ENCODE peak calls at places on chromosomes 7 and 10, in six cellular contexts. P, T, B, E, L and A are unnamed samples.

GRCh38 chr7:38507379-38507778 is 123.8 kb downstream of the AMPH start:
- DNase-seq in P (no peak), T (no peak), B (no peak), E (no peak), L (peak), A (no peak)

GRCh38 chr10:72334832-72335393 is 19.8 kb downstream of the DNAJB12 start:
- DNase-seq in P (peak), T (peak), B (peak), E (peak), L (peak), A (peak)

GRCh38 chr10:42926831-42927230 is 144.2 kb downstream of the BMS1 start:
- DNase-seq in P (no peak), T (peak), B (no peak), E (no peak), L (no peak), A (no peak)

GRCh38 chr10:34024708-34025425 is 690.4 kb upstream of the NRP1 start:
- DNase-seq in P (peak), T (no peak), B (no peak), E (no peak), L (no peak), A (no peak)

GRCh38 chr7:121452400-121452799 is 56.3 kb upstream of the FAM3C start:
- DNase-seq in P (no peak), T (no peak), B (no peak), E (no peak), L (no peak), A (no peak)

GRCh38 chr7:100389437-100390088 is 16.3 kb downstream of the PILRA start:
- DNase-seq in P (no peak), T (no peak), B (no peak), E (no peak), L (no peak), A (no peak)

GRCh38 chr7:116571037-116571436 is 46.2 kb downstream of the CAV1 start:
- DNase-seq in P (no peak), T (no peak), B (no peak), E (no peak), L (peak), A (no peak)

GRCh38 chr10:28984431-28984830 is 304.4 kb upstream of the LYZL1 start:
- DNase-seq in P (peak), T (no peak), B (no peak), E (no peak), L (peak), A (peak)

GRCh38 chr10:17910144-17910789 is 41.5 kb upstream of the SLC39A12 start:
- DNase-seq in P (peak), T (peak), B (no peak), E (peak), L (peak), A (peak)

GRCh38 chr10:96417432-96417831 is 58.6 kb upstream of the OPALIN start:
- DNase-seq in P (no peak), T (no peak), B (no peak), E (no peak), L (no peak), A (no peak)

GRCh38 chr7:150586068-150586777 is 19.0 kb downstream of the GIMAP4 start:
- DNase-seq in P (no peak), T (no peak), B (no peak), E (no peak), L (no peak), A (no peak)

GRCh38 chr7:51067757-51068156 is 248.9 kb downstream of the COBL start:
- DNase-seq in P (peak), T (peak), B (no peak), E (peak), L (peak), A (peak)

GRCh38 chr10:114486938-114487814 is 82.9 kb upstream of the AFAP1L2 start:
- DNase-seq in P (no peak), T (no peak), B (no peak), E (no peak), L (peak), A (no peak)
- TF ChIP-seq CTCF in P (no peak), T (no peak), B (no peak), E (no peak), L (no peak), A (no peak)

GRCh38 chr7:154843670-154844237 is 159.2 kb downstream of the PAXIP1 start:
- DNase-seq in P (no peak), T (no peak), B (no peak), E (no peak), L (no peak), A (no peak)

GRCh38 chr7:154844955-154845354 is 158.0 kb downstream of the PAXIP1 start:
- DNase-seq in P (no peak), T (no peak), B (no peak), E (no peak), L (no peak), A (no peak)

GRCh38 chr7:154841731-154842331 is 161.1 kb downstream of the PAXIP1 start:
- DNase-seq in P (peak), T (no peak), B (no peak), E (no peak), L (no peak), A (no peak)

GRCh38 chr7:154842608-154843007 is 160.3 kb downstream of the PAXIP1 start:
- DNase-seq in P (no peak), T (no peak), B (no peak), E (no peak), L (no peak), A (no peak)

GRCh38 chr7:154844499-154844898 is 158.4 kb downstream of the PAXIP1 start:
- DNase-seq in P (no peak), T (no peak), B (no peak), E (no peak), L (no peak), A (no peak)
- TF ChIP-seq CTCF in P (no peak), T (no peak), B (no peak), E (no peak), L (no peak), A (no peak)

DNA sequence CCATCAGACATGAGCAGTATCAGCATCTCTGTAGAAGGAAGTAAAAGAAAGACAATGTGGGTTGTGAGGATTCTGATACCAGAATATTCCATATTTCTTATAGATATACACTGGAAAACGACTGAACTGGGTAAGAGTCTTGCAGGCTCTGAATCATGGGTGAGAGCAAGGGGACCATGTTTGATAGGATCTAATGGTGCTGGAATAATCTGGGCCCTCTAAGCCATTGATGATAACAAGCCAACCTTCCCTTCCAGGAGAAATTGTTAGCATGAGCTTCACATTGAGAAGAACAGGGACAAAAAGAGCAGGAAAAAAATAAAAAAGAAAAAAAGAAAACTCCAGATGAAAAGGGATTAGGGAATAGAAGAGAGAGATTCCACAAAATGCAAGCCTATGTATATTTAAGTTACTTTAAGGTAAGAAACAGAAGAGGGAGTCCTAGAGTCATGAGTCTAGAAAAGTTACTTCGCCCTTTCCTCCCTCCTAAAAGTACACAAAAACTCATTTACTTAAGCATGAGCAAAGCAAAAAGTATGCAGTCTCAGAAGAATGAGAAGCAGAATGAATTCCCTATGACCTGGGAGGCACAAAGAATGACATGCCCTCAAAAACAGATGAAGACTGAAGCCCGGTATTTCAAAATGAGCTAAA is 181.9 kb downstream of the TMEM26 start:
- DNase-seq in P (no peak), T (no peak), B (no peak), E (no peak), L (peak), A (no peak)
- TF ChIP-seq CTCF in P (peak), T (no peak), B (no peak), E (no peak), L (peak), A (no peak)

GRCh38 chr7:154872811-154873570 is 129.9 kb downstream of the PAXIP1 start:
- DNase-seq in P (no peak), T (no peak), B (no peak), E (no peak), L (no peak), A (no peak)
- TF ChIP-seq CTCF in P (no peak), T (no peak), B (no peak), E (no peak), L (no peak), A (no peak)

DNA sequence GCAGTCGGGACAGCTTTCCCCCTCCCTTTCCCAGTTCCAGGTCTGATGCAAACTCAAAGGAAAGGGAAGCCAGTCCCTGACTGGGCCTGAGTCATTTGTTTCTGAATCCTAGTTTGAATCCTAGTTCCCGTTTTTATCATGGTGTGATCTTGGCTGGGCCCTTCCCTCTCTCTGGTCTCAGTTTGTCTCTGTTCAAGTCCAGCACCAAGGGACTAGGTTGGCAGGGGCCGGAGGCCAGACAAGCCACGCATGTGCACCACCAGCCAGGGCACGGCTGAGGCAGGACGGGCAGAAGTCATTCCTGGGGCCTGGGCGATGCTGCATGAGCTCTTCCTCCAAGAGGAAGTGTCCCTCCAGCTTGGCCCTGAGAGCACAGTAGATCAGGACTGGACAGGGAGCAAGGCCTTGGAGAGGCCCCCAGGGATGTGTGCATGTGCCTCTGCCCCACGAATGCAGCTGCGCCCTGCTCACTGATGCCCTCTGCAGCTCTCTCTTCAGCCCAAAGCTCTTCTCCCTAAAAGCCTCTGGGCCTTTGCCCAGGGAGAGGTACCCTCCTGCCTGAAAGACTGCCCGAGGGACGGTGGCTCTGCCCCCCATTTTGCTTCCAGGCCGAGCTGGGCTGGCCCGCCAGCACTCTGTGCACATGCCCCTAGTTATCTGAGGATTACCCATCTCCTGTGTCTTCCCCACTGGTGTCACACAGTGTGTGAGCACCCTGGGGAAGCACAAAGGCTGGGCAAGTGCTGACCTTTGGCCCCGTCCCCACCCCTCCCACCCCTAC is 86.7 kb downstream of the ZMIZ1 start:
- DNase-seq in P (no peak), T (no peak), B (no peak), E (no peak), L (peak), A (no peak)
- TF ChIP-seq CTCF in P (no peak), T (peak), B (no peak), E (peak), L (peak), A (no peak)

GRCh38 chr7:128860158-128861073 is 2.2 kb upstream of the ATP6V1F start:
- DNase-seq in P (no peak), T (no peak), B (no peak), E (no peak), L (peak), A (no peak)
- TF ChIP-seq CTCF in P (no peak), T (no peak), B (no peak), E (no peak), L (no peak), A (no peak)

GRCh38 chr10:45644527-45644926 is 28.0 kb downstream of the ZFAND4 start:
- DNase-seq in P (no peak), T (no peak), B (no peak), E (no peak), L (no peak), A (no peak)
- TF ChIP-seq CTCF in P (no peak), T (no peak), B (no peak), E (no peak), L (no peak), A (no peak)

DNA sequence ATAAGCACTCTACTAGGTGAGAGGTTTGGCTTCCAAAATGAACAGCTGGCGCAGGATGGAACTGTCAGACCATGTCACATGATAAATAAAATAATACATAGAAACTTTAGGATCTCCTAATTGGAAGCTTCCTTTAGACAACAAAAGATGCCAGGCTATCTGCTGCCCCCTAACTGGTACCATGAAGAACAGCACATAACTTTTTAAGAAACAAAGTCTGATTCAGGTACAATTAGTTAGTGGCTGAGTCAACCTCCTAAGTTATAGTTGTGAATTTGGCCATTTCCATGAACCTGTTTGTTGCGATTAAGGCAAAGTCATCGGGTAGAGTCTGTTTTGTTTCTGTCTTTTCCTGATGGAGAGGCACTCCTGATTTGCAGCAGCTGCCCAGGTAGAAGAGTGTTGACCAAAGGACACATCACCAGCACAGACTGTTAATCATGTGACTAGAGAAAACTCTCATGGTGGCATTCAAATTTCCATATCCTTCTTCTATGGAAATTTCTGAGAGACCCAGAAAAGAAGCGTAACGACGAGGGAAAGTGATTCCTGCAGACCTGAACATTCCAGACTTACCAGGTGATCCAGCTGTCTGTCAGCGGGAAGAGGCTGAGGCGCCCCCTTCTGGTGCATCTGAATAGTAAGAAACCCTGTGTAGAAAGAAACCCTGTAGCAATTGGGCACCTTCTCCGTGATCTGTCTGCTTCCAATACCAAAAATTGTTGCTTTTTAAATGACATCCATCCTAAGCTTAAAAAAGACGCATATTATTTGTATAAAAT is 8.6 kb upstream of the INHBA start:
- DNase-seq in P (peak), T (no peak), B (no peak), E (no peak), L (peak), A (no peak)
- TF ChIP-seq CTCF in P (peak), T (no peak), B (no peak), E (peak), L (peak), A (peak)

DNA sequence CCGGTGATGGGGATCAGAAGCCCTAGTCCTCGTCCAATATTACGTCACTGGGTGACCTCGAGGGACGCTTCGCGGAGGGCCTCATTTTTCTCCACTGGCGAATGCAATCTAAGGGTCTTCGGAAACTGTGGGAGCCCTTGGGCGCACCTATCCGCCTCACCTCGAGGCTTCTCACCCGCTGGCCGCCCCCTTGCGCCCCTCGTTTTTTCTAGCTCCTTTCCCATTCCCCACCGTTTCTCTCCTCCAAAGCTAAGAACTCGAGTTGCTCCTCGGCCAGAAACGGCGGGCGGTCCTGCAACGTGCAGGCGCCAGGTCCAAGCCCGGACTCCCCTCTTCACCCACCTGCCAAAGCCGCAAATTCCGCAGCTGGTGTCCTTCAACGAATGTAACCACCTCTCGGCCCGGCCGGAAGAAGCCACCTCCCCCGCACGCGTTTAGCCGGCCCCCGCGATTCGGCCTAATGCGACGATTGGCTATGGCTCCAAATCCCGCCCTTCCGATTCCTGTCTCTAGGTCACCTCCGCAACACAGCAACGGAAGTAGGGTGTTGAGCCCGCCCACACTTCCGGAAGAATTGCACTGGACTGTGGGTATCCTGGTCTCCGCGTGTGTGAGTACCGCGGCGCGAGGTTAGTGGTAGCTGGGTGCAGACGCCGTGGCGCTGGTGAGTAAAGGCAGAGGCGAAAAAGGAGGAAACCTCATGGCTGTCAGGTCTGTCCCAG is at the start of the genes ATP5MK and PDCD11:
- DNase-seq in P (peak), T (peak), B (peak), E (peak), L (peak), A (peak)
- TF ChIP-seq CTCF in P (no peak), T (no peak), B (no peak), E (peak), L (peak), A (no peak)

GRCh38 chr10:69372126-69372980 is 44.4 kb downstream of the TACR2 start:
- DNase-seq in P (no peak), T (no peak), B (no peak), E (no peak), L (peak), A (no peak)

GRCh38 chr10:69364232-69364631 is 52.5 kb downstream of the TACR2 start:
- DNase-seq in P (no peak), T (no peak), B (no peak), E (no peak), L (no peak), A (no peak)

GRCh38 chr10:69362471-69362954 is 54.2 kb downstream of the TACR2 start:
- DNase-seq in P (peak), T (no peak), B (no peak), E (no peak), L (peak), A (no peak)

GRCh38 chr10:69363666-69364065 is 53.1 kb downstream of the TACR2 start:
- DNase-seq in P (no peak), T (no peak), B (no peak), E (no peak), L (no peak), A (no peak)

GRCh38 chr10:69367469-69367868 is 49.2 kb downstream of the TACR2 start:
- DNase-seq in P (no peak), T (no peak), B (no peak), E (no peak), L (no peak), A (no peak)
- TF ChIP-seq CTCF in P (no peak), T (no peak), B (no peak), E (no peak), L (no peak), A (no peak)